ENCODE peak calls at places on chromosomes 4 and X, in nine cellular contexts. K, Z, A, U, G, M, W, S and Y are unnamed samples.

GRCh38 chrX:11665144-11666040 is at the start of gene ARHGAP6:
- DNase-seq in K (no peak), Z (no peak), A (peak), U (no peak), G (peak), M (peak), W (peak), S (peak), Y (no peak)

GRCh38 chr4:154590329-154591006 is at the start of gene FGA:
- DNase-seq in K (no peak), Z (no peak), A (no peak), U (no peak), G (no peak), M (no peak), W (peak), S (no peak), Y (no peak)

GRCh38 chr4:142091691-142092182 is 455.4 kb downstream of the IL15 start:
- DNase-seq in K (no peak), Z (peak), A (no peak), U (no peak), G (no peak), M (peak), W (no peak), S (peak), Y (no peak)

GRCh38 chr4:182644326-182645050 is 272.7 kb downstream of the DCTD start:
- DNase-seq in K (no peak), Z (no peak), A (no peak), U (no peak), G (no peak), M (peak), W (no peak), S (no peak), Y (no peak)

GRCh38 chrX:2673611-2674010 is 17.5 kb upstream of the CD99 start:
- DNase-seq in K (no peak), Z (no peak), A (no peak), U (no peak), G (no peak), M (no peak), W (no peak), S (no peak), Y (no peak)

GRCh38 chr4:125013891-125014290 is 300.9 kb upstream of the FAT4 start:
- DNase-seq in K (no peak), Z (no peak), A (no peak), U (no peak), G (no peak), M (peak), W (no peak), S (no peak), Y (no peak)

GRCh38 chr4:169071781-169072180 is 61.7 kb upstream of the CBR4 start:
- DNase-seq in K (no peak), Z (no peak), A (no peak), U (no peak), G (no peak), M (no peak), W (no peak), S (no peak), Y (no peak)

GRCh38 chr4:187084696-187085095 is 361.0 kb upstream of the FAT1 start:
- DNase-seq in K (no peak), Z (no peak), A (no peak), U (no peak), G (no peak), M (no peak), W (no peak), S (peak), Y (no peak)

GRCh38 chr4:26094076-26094475 is 180.1 kb downstream of the SMIM20 start:
- DNase-seq in K (no peak), Z (peak), A (no peak), U (no peak), G (no peak), M (no peak), W (no peak), S (no peak), Y (no peak)

GRCh38 chr4:110977554-110977953 is 354.7 kb upstream of the PITX2 start:
- DNase-seq in K (no peak), Z (no peak), A (no peak), U (no peak), G (no peak), M (peak), W (no peak), S (no peak), Y (no peak)

GRCh38 chrX:133608406-133608805 is 193.1 kb upstream of the GPC4 start:
- DNase-seq in K (no peak), Z (no peak), A (no peak), U (no peak), G (no peak), M (peak), W (no peak), S (peak), Y (no peak)

GRCh38 chr4:85778809-85779124 is 303.8 kb downstream of the ARHGAP24 start:
- DNase-seq in K (no peak), Z (no peak), A (no peak), U (no peak), G (no peak), M (peak), W (no peak), S (peak), Y (no peak)

GRCh38 chr4:99148545-99148944 is 4.4 kb upstream of the ADH4 start:
- DNase-seq in K (no peak), Z (no peak), A (no peak), U (no peak), G (no peak), M (no peak), W (no peak), S (no peak), Y (no peak)

GRCh38 chrX:574830-575229 is 55.8 kb upstream of the SHOX start:
- DNase-seq in K (no peak), Z (no peak), A (peak), U (no peak), G (no peak), M (no peak), W (no peak), S (no peak), Y (no peak)

GRCh38 chrX:47518105-47518504 is 35.1 kb upstream of the ZNF41 start:
- DNase-seq in K (no peak), Z (no peak), A (no peak), U (no peak), G (no peak), M (no peak), W (no peak), S (peak), Y (no peak)

GRCh38 chrX:26918633-26919032 is 544.5 kb downstream of the PPP4R3C start:
- DNase-seq in K (no peak), Z (no peak), A (peak), U (peak), G (no peak), M (peak), W (no peak), S (peak), Y (no peak)

GRCh38 chr4:110631582-110632505 is 9.0 kb upstream of the PITX2 start:
- DNase-seq in K (no peak), Z (peak), A (peak), U (peak), G (no peak), M (peak), W (peak), S (peak), Y (no peak)

GRCh38 chr4:113444386-113444785 is 317.2 kb downstream of the CAMK2D start:
- DNase-seq in K (no peak), Z (no peak), A (no peak), U (peak), G (no peak), M (peak), W (no peak), S (peak), Y (no peak)

GRCh38 chr4:81213671-81214070 is 1.4 kb downstream of the PRKG2 start:
- DNase-seq in K (no peak), Z (no peak), A (no peak), U (no peak), G (no peak), M (peak), W (no peak), S (no peak), Y (no peak)
- H3K27ac ChIP-seq in K (no peak), Z (no peak), A (no peak), U (no peak), G (no peak), M (no peak), W (no peak), S (no peak), Y (no peak)

GRCh38 chr4:153205757-153206156 is 1.5 kb downstream of the TRIM2 start:
- DNase-seq in K (no peak), Z (no peak), A (no peak), U (no peak), G (no peak), M (peak), W (peak), S (peak), Y (no peak)
- H3K27ac ChIP-seq in K (no peak), Z (no peak), A (no peak), U (no peak), G (no peak), M (no peak), W (peak), S (no peak), Y (no peak)

DNA sequence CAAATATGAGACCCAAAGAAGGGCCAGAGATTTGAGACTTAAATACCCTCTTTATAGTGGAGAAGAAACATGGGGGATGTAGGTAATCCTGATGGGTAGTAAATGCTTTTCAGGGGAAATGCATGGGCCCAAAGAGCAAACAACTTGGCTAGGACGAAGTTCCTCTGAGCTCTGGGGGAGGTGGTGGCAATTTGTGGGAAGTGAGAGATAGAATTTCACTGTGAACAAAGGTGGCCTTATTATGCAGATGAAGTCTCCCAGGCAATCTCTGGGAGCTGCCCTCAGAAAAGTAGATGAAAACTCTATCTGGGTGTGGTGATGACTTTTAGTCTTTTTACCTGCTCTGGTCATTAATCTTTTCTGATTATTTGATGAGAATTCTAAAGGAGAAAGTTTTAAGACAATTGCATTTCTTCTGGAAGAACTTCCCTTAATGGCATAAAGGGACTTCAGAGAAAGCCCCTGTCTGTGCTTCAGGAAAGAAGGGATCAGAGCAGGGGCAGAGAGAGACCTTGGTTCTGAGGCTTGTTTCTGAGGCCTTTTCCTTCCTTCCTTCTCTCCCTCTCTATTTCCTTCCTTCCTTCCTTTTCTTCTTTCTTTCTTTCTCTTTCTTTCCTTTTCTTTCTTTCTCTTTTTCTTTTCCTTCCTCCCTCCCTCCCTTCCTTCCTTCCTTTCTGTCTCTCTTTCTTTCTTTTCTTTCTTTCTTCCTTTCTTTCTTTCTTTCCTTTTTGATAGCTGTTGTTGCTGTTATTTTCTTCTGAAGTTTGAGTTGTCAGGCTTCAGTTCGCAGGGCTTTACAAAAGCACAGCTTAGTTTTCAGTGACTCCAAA is 37.5 kb upstream of the MAOA start:
- DNase-seq in K (no peak), Z (no peak), A (no peak), U (no peak), G (no peak), M (no peak), W (peak), S (no peak), Y (no peak)
- H3K27ac ChIP-seq in K (no peak), Z (no peak), A (no peak), U (no peak), G (no peak), M (no peak), W (no peak), S (no peak), Y (no peak)

GRCh38 chr4:38077791-38078489 is 117.7 kb downstream of the PTTG2 start:
- DNase-seq in K (no peak), Z (no peak), A (no peak), U (no peak), G (no peak), M (no peak), W (no peak), S (no peak), Y (no peak)
- H3K27ac ChIP-seq in K (no peak), Z (peak), A (no peak), U (no peak), G (no peak), M (no peak), W (peak), S (no peak), Y (no peak)

GRCh38 chr4:158809611-158810486 is 41.0 kb downstream of the FNIP2 start:
- DNase-seq in K (no peak), Z (no peak), A (no peak), U (peak), G (no peak), M (peak), W (peak), S (peak), Y (no peak)
- H3K27ac ChIP-seq in K (peak), Z (peak), A (peak), U (no peak), G (peak), M (peak), W (peak), S (peak), Y (peak)

DNA sequence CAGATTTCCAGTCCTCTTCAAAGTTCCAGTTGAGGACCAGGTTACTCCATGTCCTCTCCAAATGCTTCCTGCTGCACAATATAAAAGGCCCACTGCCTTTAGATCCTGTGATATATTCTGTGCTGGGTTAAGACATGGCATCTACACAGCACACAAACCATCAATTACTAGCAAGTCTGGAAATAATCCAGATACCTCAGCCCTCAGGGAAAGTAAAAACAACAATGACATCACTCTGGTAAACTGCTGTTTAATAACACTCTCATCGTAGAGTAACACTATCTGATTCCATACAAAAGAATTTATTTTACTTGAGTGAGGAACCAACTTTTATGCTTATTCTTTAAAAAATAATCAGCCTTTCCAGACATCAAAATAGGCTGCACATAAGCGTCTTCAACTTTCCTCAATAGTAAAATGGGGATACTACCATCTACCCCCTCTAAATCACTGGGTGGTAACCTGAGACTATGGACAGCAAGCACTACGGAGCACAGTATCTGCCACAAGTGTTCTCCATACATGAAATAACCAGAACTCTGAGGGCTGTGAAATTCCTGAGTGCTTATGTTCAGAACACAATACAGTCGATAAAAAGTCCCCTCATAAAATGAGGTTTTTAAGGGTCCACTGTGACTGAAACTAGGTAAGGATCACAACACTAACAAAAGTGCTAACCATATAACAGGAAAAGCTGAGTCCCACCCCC is 53.4 kb downstream of the ABCG2 start:
- DNase-seq in K (no peak), Z (peak), A (no peak), U (no peak), G (no peak), M (peak), W (no peak), S (peak), Y (peak)
- H3K27ac ChIP-seq in K (no peak), Z (no peak), A (no peak), U (no peak), G (no peak), M (no peak), W (no peak), S (peak), Y (no peak)

GRCh38 chrX:72018277-72019112 is 107.8 kb downstream of the NHSL2 start:
- DNase-seq in K (peak), Z (peak), A (peak), U (peak), G (peak), M (peak), W (peak), S (peak), Y (no peak)
- H3K27ac ChIP-seq in K (no peak), Z (no peak), A (no peak), U (no peak), G (peak), M (no peak), W (peak), S (no peak), Y (no peak)

DNA sequence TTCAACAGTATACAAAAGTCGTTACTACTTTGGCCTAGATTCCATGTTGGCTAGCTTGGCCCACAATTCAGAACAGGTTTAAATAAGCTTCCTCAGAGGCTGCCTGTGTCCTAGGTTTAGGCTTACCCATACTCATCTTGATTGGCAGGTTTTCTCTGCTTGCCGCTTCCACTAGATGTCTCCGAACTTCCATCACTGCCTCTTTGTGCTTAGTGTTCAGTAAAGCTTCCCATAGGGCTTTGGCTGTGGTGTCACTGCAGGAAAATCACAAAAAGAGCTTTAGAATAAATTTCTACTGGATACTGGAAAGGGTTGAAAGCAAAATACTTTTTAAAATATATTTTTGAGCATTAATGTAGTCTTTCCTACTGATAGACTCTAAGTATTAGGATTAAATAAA is 52.4 kb downstream of the SCFD2 start:
- DNase-seq in K (no peak), Z (no peak), A (no peak), U (peak), G (no peak), M (no peak), W (no peak), S (peak), Y (no peak)
- H3K27ac ChIP-seq in K (no peak), Z (no peak), A (no peak), U (no peak), G (no peak), M (no peak), W (no peak), S (no peak), Y (no peak)